ENCODE peak calls at places on chromosome X, in ten cellular contexts. L is mesenchymal stem cell; R is GM23248; F is A673; W is CD4-positive, CD25-positive, alpha-beta regulatory T cell; A is cardiac muscle cell; H is HCT116; I is fibroblast of lung; G is psoas muscle; U is trophoblast cell. N is an unnamed sample. For H3K36me3, the result is how much of the 10 kb centered on the place peaks cover.

GRCh38 chrX:14832151-14832550 is 40.7 kb downstream of the FANCB start:
- DNase-seq in F (no peak), I (peak), H (no peak), G (no peak), W (no peak), A (peak), L (peak), R (peak), U (no peak), N (no peak)

GRCh38 chrX:39519213-39519544 is 578.6 kb downstream of the BCOR start:
- DNase-seq in H (no peak), G (no peak), I (peak), W (no peak), A (peak), F (peak), U (no peak), L (no peak), R (peak), N (no peak)

GRCh38 chrX:18390941-18391538 is 34.4 kb upstream of the CDKL5 start:
- DNase-seq in G (peak), W (peak), L (peak), H (peak), I (peak), R (peak), U (peak), A (peak), F (peak), N (peak)

GRCh38 chrX:14630724-14631123 is 101.4 kb downstream of the GLRA2 start:
- DNase-seq in R (peak), L (no peak), G (no peak), A (no peak), I (no peak), H (no peak), W (no peak), F (peak), U (no peak), N (no peak)

GRCh38 chrX:21940356-21940829 is at the start of gene SMS:
- DNase-seq in I (peak), R (peak), H (no peak), G (peak), L (peak), W (peak), F (peak), U (peak), A (peak), N (peak)

GRCh38 chrX:22534643-22535042 is 261.9 kb downstream of the CBLL2 start:
- DNase-seq in H (no peak), A (peak), W (no peak), U (no peak), L (peak), R (peak), G (peak), F (peak), I (peak), N (no peak)

GRCh38 chrX:106415276-106415895 is 196.4 kb upstream of the RADX start:
- DNase-seq in R (peak), F (peak), U (peak), W (peak), I (peak), H (peak), G (no peak), L (peak), A (peak), N (peak)

GRCh38 chrX:39654183-39654925 is 443.4 kb downstream of the BCOR start:
- DNase-seq in I (no peak), U (no peak), H (no peak), L (no peak), R (no peak), W (no peak), F (peak), A (no peak), G (no peak), N (no peak)

GRCh38 chrX:111129949-111130348 is 34.0 kb downstream of the PAK3 start:
- DNase-seq in L (peak), F (no peak), H (no peak), R (no peak), I (no peak), G (no peak), W (peak), A (no peak), U (peak), N (no peak)

GRCh38 chrX:131734621-131735020 is 190.7 kb downstream of the OR13H1 start:
- DNase-seq in L (no peak), A (no peak), W (peak), R (no peak), F (no peak), I (no peak), U (peak), G (peak), H (no peak), N (peak)

GRCh38 chrX:134186362-134187121 is 50.4 kb upstream of the CCDC160 start:
- DNase-seq in U (no peak), H (no peak), W (peak), A (no peak), F (no peak), R (no peak), I (no peak), L (no peak), G (no peak), N (peak)

GRCh38 chrX:55167124-55167523 is 53.0 kb upstream of the PAGE5 start:
- DNase-seq in I (no peak), R (no peak), A (no peak), L (peak), U (peak), H (peak), F (no peak), W (no peak), G (no peak), N (no peak)

GRCh38 chrX:51894697-51895336 is 1.4 kb downstream of the MAGED1 start:
- DNase-seq in R (peak), L (peak), G (peak), A (peak), W (no peak), U (no peak), H (no peak), F (peak), I (peak), N (no peak)

GRCh38 chrX:9829308-9830267 is 43.4 kb downstream of the SHROOM2 start:
- DNase-seq in H (peak), W (peak), R (peak), G (no peak), A (peak), F (no peak), U (peak), I (peak), L (peak), N (no peak)

GRCh38 chrX:40176979-40177430 is 79.2 kb upstream of the BCOR start:
- DNase-seq in R (peak), U (peak), G (peak), L (peak), F (no peak), W (no peak), H (no peak), I (no peak), A (no peak), N (no peak)

GRCh38 chrX:135688137-135688536 is 25.3 kb upstream of the CT45A1 start:
- DNase-seq in I (no peak), L (no peak), W (peak), F (peak), H (peak), G (no peak), U (peak), R (peak), A (no peak), N (no peak)

GRCh38 chrX:105648732-105649131 is 173.6 kb upstream of the NRK start:
- DNase-seq in A (no peak), R (no peak), U (no peak), G (no peak), W (no peak), H (no peak), F (no peak), I (no peak), L (no peak), N (no peak)

GRCh38 chrX:109635151-109635550 is 10.2 kb upstream of the KCNE5 start:
- DNase-seq in U (peak), W (peak), R (peak), A (peak), L (peak), H (no peak), F (peak), G (no peak), I (peak), N (no peak)

GRCh38 chrX:65586491-65586890 is 51.9 kb upstream of the LAS1L start:
- DNase-seq in I (no peak), U (no peak), L (no peak), W (no peak), F (no peak), A (peak), H (no peak), G (no peak), R (peak), N (no peak)

DNA sequence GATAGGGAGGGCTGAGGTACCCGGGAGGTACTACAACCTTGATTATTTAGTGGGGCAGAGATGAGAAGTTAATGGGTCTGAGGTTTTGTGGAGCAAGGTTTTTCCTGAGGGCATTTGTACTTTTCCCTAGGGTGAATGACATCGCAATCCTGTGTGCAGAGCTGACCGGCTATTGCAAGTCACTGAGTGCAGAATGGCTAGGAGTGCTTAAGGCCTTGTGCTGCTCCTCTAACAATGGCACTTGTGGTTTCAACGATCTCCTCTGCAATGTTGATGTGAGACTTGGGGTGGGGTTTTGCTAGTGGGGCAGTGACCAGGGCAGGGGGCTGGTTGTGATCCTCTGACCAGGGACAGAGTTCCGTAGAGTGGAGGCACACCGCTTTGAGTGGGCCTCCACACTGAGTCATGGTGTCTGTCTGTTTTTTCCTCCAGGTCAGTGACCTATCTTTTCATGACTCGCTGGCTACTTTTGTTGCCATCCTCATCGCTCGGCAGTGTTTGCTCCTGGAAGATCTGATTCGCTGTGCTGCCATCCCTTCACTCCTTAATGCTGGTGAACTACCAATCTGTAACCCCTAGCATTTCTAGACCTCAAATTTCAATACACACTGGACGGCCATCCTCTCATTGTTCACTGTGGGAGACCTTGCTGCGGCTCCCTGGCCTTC is 9.9 kb downstream of the MED12 start:
- DNase-seq in F (no peak), I (no peak), W (no peak), H (no peak), R (peak), L (peak), G (no peak), A (peak), U (peak), N (no peak)
- H3K36me3 ChIP-seq in F (under half), I (under half), W (half or more), H (under half), R (under half), L (half or more), G (under half), A (under half), U (half or more), N (under half)

GRCh38 chrX:119736206-119736764 is 22.1 kb upstream of the SOWAHD start:
- DNase-seq in U (peak), R (no peak), W (no peak), G (no peak), I (no peak), H (no peak), L (no peak), A (no peak), F (no peak), N (no peak)
- H3K36me3 ChIP-seq in U (under half), R (under half), W (under half), G (under half), I (under half), H (under half), L (under half), A (under half), F (under half), N (under half)

DNA sequence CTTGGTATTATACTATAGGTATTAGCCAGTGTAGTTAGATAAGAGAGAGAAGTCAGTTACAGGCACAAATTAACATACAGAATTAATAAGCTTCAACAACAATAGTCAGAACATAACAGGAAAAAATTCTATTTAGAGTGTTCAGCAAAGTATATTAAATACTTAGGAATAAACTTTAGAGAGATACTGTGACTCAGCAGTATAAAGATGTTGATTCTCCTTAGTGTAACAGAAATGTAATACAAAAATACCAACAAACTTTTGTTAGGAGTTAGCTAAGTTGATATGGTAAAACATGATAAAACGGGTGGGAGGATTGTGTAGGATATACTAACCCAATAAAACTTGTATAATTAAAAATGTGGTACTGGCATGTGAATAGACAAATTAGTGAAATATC is 154.3 kb downstream of the DIPK2B start:
- DNase-seq in L (no peak), R (no peak), H (no peak), U (no peak), I (no peak), A (no peak), F (no peak), W (no peak), G (no peak), N (no peak)
- H3K36me3 ChIP-seq in L (under half), R (under half), H (under half), U (under half), I (under half), A (under half), F (under half), W (under half), G (under half), N (under half)

GRCh38 chrX:150730719-150731118 is 37.5 kb downstream of the MTMR1 start:
- DNase-seq in L (no peak), R (peak), G (no peak), U (no peak), A (no peak), I (peak), F (no peak), H (no peak), W (no peak), N (no peak)
- H3K36me3 ChIP-seq in L (under half), R (under half), G (under half), U (under half), A (under half), I (under half), F (under half), H (under half), W (half or more), N (under half)

DNA sequence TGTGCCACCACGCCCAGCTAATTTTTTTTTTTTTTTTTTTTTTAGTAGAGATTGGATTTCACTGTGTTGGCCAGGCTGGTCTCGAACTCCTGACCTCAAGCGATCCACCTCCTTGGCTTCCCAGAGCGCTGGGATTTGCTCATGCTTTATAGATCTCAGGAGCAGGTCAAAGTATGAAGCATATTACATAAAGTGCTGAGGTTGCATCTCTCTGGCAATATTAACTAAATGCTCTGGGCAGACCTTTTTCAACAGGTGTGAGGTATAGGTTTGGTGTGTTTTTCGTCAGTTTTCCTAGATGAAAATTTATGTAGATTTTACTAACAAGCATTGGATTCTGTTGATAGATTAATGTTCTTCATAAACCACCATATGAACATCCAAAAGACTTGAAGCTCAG is 19.3 kb upstream of the GCNA start:
- DNase-seq in W (no peak), G (no peak), I (no peak), U (no peak), L (no peak), R (no peak), F (no peak), A (no peak), H (no peak), N (no peak)
- H3K36me3 ChIP-seq in W (half or more), G (under half), I (under half), U (under half), L (half or more), R (half or more), F (half or more), A (under half), H (under half), N (half or more)

GRCh38 chrX:20124964-20125363 is 8.3 kb upstream of the MAP7D2 start:
- DNase-seq in U (no peak), H (no peak), W (no peak), L (no peak), R (no peak), G (no peak), I (no peak), F (no peak), A (no peak), N (no peak)

GRCh38 chrX:20128678-20129077 is 12.0 kb upstream of the MAP7D2 start:
- DNase-seq in A (no peak), U (no peak), L (no peak), I (peak), H (no peak), G (no peak), F (no peak), R (no peak), W (no peak), N (no peak)
- H3K36me3 ChIP-seq in A (under half), U (under half), L (half or more), I (under half), H (under half), G (under half), F (half or more), R (under half), W (under half), N (under half)

DNA sequence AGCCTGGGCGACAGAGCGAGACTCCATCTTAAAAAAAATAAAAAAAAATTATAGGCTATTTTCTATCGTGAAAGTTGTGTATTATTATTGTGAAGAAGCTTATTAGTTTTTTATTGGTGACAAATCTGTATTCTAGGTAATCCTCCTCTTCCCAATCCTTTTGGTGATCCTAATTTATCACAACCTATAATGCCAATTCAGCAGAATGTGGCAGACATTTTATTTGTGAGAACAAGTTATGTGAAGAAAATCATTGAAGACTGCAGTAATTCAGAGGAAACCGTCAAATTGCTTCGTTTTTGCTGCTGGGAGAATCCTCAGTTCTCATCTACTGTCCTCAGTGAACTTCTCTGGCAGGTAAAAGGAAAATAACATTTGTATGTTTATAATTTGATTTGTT is 109.4 kb upstream of the DDX3X start:
- DNase-seq in H (no peak), L (no peak), W (no peak), U (no peak), F (no peak), A (no peak), I (no peak), G (no peak), R (no peak), N (no peak)
- H3K36me3 ChIP-seq in H (under half), L (half or more), W (half or more), U (under half), F (under half), A (half or more), I (under half), G (under half), R (under half), N (under half)

DNA sequence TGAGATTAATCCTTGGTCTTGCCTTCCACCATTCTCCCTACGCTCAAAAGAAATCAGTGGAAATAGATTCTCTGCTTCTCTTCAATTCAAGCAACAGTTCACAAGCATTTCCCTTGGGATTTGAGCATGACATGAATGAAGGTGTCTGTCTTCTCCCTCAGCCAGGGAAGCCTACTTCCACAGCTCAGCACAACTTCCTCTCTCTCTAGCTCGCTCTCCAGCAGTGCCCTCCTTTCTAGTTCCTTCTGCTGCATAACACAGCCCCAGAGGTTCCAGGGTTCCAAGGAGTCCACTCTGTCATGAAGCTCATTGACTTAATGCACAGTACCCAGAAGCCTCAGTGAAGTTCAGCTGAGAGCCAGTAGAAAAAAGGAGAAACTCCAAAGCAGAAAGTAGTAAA is 81.3 kb downstream of the PLS3 start:
- DNase-seq in R (no peak), G (no peak), W (no peak), F (peak), L (peak), U (no peak), A (peak), H (no peak), I (no peak), N (no peak)
- H3K36me3 ChIP-seq in R (under half), G (under half), W (under half), F (under half), L (half or more), U (under half), A (half or more), H (under half), I (under half), N (under half)

GRCh38 chrX:16290997-16291396 is 123.7 kb downstream of the MAGEB17 start:
- DNase-seq in I (no peak), L (no peak), H (no peak), F (no peak), U (no peak), A (no peak), W (no peak), G (no peak), R (no peak), N (no peak)
- H3K36me3 ChIP-seq in I (under half), L (under half), H (under half), F (under half), U (under half), A (under half), W (under half), G (under half), R (under half), N (under half)